ENCODE peak calls at places on chromosomes 12 and 14, in four cellular contexts. H is neural crest cell, M is MCF 10A, D is AG09319. P is an unnamed sample.
A peak's percentile ranks its signal among the peaks of the same experiment; 100 is the strongest.

GRCh38 chr14:104139460-104140212 is 1.2 kb downstream of the KIF26A start:
- DNase-seq in M (no peak), D (no peak), H (no peak), P (no peak)

GRCh38 chr12:9039397-9039977 is 50.1 kb downstream of the KLRG1 start:
- DNase-seq in H (no peak), M (peak; percentile 57), D (peak; percentile 7), P (peak; percentile 50)

GRCh38 chr14:100904307-100905019 is 941 bp upstream of the RTL1 start:
- DNase-seq in D (no peak), M (no peak), H (peak; percentile 68), P (peak; percentile 15)

GRCh38 chr12:131264625-131265024 is 310.9 kb downstream of the ADGRD1 start:
- DNase-seq in D (no peak), H (no peak), M (peak; percentile 87), P (no peak)

GRCh38 chr12:45354399-45354798 is 138.5 kb downstream of the ANO6 start:
- DNase-seq in H (no peak), M (no peak), D (no peak), P (no peak)

GRCh38 chr14:96166475-96167223 is 38.0 kb upstream of the BDKRB2 start:
- DNase-seq in M (no peak), H (no peak), D (peak; percentile 77), P (no peak)

GRCh38 chr12:754871-755562 is 2.6 kb downstream of the WNK1 start:
- DNase-seq in H (no peak), M (peak; percentile 78), D (no peak), P (peak; percentile 81)

GRCh38 chr14:101961011-101961721 is 3.2 kb upstream of the DYNC1H1 start:
- DNase-seq in D (peak; percentile 49), M (peak; percentile 82), H (peak; percentile 70), P (peak; percentile 85)

GRCh38 chr12:14167005-14167628 is 185.7 kb upstream of the GRIN2B start:
- DNase-seq in D (no peak), H (peak; percentile 68), M (peak; percentile 68), P (peak; percentile 55)

GRCh38 chr14:96264850-96265249 is 8.8 kb downstream of the BDKRB1 start:
- DNase-seq in M (peak; percentile 73), D (no peak), H (no peak), P (no peak)

GRCh38 chr12:30806989-30807694 is 52.4 kb upstream of the CAPRIN2 start:
- DNase-seq in M (peak; percentile 75), H (no peak), D (no peak), P (peak; percentile 74)

GRCh38 chr14:76267322-76268012 is 108.5 kb upstream of the ESRRB start:
- DNase-seq in D (peak; percentile 8), M (no peak), H (peak; percentile 24), P (peak; percentile 31)

GRCh38 chr12:100142851-100143559 is at the start of gene BLTP3B:
- DNase-seq in H (peak; percentile 83), M (peak; percentile 82), D (no peak), P (peak; percentile 96)

GRCh38 chr12:45259732-45260480 is 44.0 kb downstream of the ANO6 start:
- DNase-seq in H (no peak), D (no peak), M (peak; percentile 27), P (peak; percentile 84)

GRCh38 chr12:50014342-50014741 is 11.0 kb downstream of the RACGAP1 start:
- DNase-seq in H (no peak), M (no peak), D (no peak), P (no peak)

GRCh38 chr12:129257526-129257925 is 404.2 kb downstream of the GLT1D1 start:
- DNase-seq in H (no peak), D (no peak), M (peak; percentile 0), P (no peak)

GRCh38 chr12:52311282-52311643 is 9.9 kb downstream of the KRT83 start:
- DNase-seq in D (no peak), H (no peak), M (no peak), P (no peak)

GRCh38 chr12:14026536-14026935 is 45.1 kb upstream of the GRIN2B start:
- DNase-seq in H (no peak), D (no peak), M (no peak), P (no peak)

GRCh38 chr14:106840258-106840657 is 1313.9 kb downstream of the TMEM121 start:
- DNase-seq in H (no peak), D (no peak), M (no peak), P (no peak)
- TF ChIP-seq CTCF in H (no peak), D (no peak), M (no peak), P (no peak)

DNA sequence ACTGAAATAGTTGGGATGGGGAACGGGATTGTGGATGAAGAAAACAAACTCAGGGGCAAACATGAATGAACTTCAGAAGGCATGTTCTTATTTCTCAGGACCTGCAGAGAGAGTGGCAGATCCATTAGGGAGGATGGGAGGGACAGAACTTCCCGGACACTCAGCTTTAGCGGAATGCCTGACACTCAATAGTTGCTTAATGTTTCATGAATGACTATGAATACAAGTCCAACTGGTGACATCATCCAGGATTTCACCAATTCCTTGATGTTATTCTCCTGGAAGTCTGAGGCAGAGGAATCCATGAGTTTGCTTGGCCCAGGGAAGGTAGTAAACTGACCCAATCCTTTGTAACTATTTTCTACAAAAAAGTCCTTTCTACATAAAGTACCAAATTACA is 37.8 kb upstream of the LRRC10 start:
- DNase-seq in H (no peak), D (peak; percentile 59), M (peak; percentile 76), P (no peak)
- TF ChIP-seq CTCF in H (no peak), D (no peak), M (no peak), P (no peak)

DNA sequence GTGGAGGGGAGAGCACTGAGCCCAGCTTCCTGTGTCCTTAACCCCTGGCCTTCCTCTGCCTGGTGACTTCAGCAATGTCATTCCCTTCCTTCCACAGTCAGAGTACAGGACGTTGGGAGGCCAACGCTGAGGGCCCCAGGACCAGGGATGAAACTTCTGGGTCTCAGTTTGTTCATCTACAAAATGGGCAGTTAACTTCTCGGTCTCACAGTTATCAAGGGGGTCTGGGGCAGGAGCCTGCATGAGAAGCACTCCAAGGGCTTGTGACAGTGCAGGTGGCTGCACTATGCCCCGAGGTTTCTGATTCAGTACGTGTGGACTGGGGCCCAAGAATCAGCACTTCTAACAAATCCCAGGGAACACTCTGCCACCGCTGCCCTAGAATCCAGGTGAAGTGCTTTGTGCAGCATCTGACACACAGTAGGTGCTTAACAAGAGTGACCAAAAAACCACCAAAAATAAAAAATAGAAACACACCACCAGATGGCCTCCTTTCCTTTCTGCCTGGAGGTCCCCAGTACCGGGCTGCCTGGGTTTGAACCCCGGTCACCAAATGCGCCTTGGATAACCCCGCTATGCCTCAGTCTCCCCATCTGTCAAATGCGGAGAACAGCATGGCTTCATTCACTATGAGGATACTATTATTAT is 80.4 kb downstream of the RFLNA start:
- DNase-seq in H (no peak), M (no peak), D (no peak), P (no peak)
- TF ChIP-seq CTCF in H (no peak), M (peak; percentile 23), D (no peak), P (no peak)

GRCh38 chr14:71290960-71291466 is 383.8 kb downstream of the PCNX1 start:
- DNase-seq in M (peak; percentile 53), H (no peak), D (peak; percentile 7), P (peak; percentile 74)
- TF ChIP-seq CTCF in M (no peak), H (no peak), D (no peak), P (no peak)

DNA sequence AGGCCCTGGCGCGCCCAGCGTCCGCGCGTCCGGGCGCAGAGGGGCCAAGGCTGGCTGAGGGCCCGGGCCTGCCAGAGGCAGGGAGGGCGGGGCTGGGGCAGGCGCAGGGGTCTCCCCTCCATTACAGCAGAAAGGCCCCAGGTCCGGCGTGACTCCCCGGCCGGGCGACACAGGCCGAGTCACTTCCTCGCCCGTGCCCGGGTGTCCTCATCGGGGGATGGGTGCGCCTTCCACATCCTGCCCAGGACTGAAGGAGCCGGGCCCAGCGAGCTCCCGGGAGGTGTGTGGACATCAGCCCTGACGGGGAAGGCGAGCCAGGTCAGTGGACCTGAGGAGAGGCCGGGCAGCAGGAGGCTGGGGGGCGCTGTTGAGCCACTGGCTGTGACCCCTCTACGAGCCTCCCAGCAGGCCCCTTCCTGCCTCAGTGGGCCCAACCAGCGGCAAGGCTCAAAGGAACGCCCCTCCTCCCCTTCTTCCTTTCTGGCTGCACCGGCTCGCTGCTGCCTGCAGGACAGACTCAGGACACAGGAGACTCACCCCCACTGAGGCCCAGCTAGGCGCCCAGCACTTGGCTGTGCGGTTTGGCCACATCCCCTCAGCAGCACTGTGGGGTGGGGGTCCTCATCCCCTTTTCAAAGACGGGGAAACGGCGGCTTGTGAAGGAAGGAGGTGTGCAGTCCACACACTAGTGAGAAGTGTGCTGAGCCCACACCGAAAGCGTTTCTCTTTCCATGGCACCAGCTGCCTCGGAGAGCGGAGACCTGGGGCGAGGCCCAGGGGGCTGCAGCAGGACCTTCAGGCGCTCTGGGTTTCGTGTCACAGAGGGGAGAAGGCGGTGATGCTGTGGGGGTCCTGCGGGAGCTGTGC is 606 bp downstream of the TNFAIP2 start:
- DNase-seq in D (no peak), M (no peak), H (no peak), P (peak; percentile 50)
- TF ChIP-seq CTCF in D (peak; percentile 54), M (peak; percentile 25), H (peak; percentile 34), P (peak; percentile 10)

GRCh38 chr12:126069549-126070165 is 1004.4 kb downstream of the AACS start:
- DNase-seq in H (peak; percentile 76), D (peak; percentile 12), M (peak; percentile 82), P (peak; percentile 77)
- TF ChIP-seq CTCF in H (peak; percentile 75), D (peak; percentile 52), M (peak; percentile 74), P (peak; percentile 69)

DNA sequence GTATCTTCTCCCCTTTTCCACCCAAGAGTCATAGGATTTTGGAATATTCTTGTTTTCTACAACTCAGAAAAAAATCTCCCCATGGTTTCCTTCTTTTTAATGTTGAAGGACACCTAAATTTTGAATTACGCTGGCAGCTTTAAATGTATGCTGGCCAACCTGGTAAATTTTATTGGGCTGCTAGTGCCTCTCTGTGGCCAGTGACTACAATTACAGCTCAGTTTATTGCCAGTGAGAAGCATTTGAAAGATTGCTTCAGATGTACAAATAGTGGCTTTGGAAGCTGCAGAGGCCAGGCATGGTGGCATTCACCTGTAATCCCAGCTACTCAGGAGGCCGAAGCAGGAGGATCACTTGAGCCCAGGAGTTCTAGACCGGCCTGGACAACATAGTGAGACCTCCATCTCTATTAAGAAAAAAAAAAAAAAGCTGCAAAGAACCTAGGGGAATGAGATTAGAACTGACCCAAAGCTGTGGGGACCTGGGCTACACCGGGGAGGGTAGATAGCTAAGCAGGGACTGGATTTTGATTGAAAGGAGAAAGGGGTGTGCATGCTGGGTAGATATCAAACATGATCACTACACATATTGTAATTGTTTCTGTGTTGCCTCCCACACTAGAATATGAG is 7.6 kb upstream of the RAB21 start:
- DNase-seq in M (peak; percentile 76), D (peak; percentile 40), H (peak; percentile 26), P (peak; percentile 74)
- TF ChIP-seq CTCF in M (peak; percentile 78), D (peak; percentile 74), H (peak; percentile 79), P (peak; percentile 65)

GRCh38 chr12:69783365-69783764 is 41.7 kb upstream of the MYRFL start:
- DNase-seq in M (no peak), D (no peak), H (no peak), P (no peak)

DNA sequence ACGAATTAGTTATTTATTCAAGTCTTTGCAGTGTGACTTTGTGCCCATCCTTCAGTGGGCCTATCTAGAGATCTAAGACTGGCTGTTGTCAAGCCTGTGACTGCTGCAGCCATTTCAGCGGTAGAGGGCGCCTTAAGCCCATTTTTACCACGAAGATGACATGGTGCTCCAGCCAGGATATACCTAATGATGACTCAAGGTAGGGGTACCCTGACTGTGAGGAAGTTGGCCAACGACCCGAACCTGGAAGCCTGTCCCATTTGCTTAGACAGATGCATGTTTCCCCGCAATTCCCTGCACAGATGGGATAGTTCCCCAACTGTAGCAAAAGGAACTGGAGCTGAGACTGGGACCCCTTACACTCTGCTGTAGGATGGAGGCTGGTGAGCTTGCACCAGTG is 41.3 kb downstream of the RAB3IP start:
- DNase-seq in D (no peak), M (peak; percentile 73), H (peak; percentile 44), P (peak; percentile 18)
- TF ChIP-seq CTCF in D (peak; percentile 39), M (peak; percentile 16), H (peak; percentile 60), P (peak; percentile 7)

P was measured in NB4.